ENCODE peak calls at places on chromosomes 1 and 21, in ten cellular contexts. R is foreskin melanocyte; E is CD4-positive, alpha-beta T cell; G is D721Med; B is NCI-H2081; W is activated CD4-positive, alpha-beta T cell treated with anti-CD3 and anti-CD28 coated beads for 1 hour; S is heart left ventricle; V is IMR-90; N is glomerular endothelial cell; O is endodermal cell. Z is an unnamed sample.

GRCh38 chr1:246577720-246578106 is 11.5 kb downstream of the CNST start:
- DNase-seq in R (no peak), E (no peak), G (no peak), B (no peak), W (no peak), S (no peak), V (peak; percentile 38), N (no peak), O (no peak), Z (no peak)

GRCh38 chr1:25971044-25971881 is 26.6 kb downstream of the PAFAH2 start:
- DNase-seq in R (no peak), E (peak; percentile 21), G (no peak), B (no peak), W (no peak), S (no peak), V (peak; percentile 6), N (no peak), O (no peak), Z (no peak)

GRCh38 chr1:183180213-183180612 is 5.9 kb upstream of the LAMC2 start:
- DNase-seq in R (peak; percentile 39), E (no peak), G (no peak), B (peak; percentile 52), W (no peak), S (peak; percentile 72), V (peak; percentile 85), N (peak; percentile 87), O (no peak), Z (peak; percentile 96)

GRCh38 chr1:30322859-30323257 is 400.5 kb downstream of the MATN1 start:
- DNase-seq in R (no peak), E (no peak), G (no peak), B (no peak), W (no peak), S (no peak), V (no peak), N (no peak), O (peak; percentile 79), Z (no peak)

GRCh38 chr1:221284028-221284427 is 404.8 kb downstream of the HLX start:
- DNase-seq in R (peak; percentile 60), E (no peak), G (no peak), B (peak; percentile 60), W (no peak), S (no peak), V (peak; percentile 85), N (no peak), O (no peak), Z (peak; percentile 65)

GRCh38 chr1:214463596-214463995 is 87.8 kb downstream of the PTPN14 start:
- DNase-seq in R (no peak), E (no peak), G (no peak), B (no peak), W (no peak), S (no peak), V (no peak), N (no peak), O (no peak), Z (no peak)

GRCh38 chr1:105138445-105138821 is 1388.7 kb downstream of the AMY1C start:
- DNase-seq in R (no peak), E (no peak), G (no peak), B (peak; percentile 67), W (no peak), S (peak; percentile 10), V (no peak), N (no peak), O (no peak), Z (peak; percentile 1)

GRCh38 chr21:35896060-35896459 is 164.3 kb downstream of the SETD4 start:
- DNase-seq in R (no peak), E (no peak), G (no peak), B (no peak), W (no peak), S (no peak), V (no peak), N (no peak), O (no peak), Z (no peak)

GRCh38 chr1:245717611-245718010 is 562.8 kb downstream of the KIF26B start:
- DNase-seq in R (no peak), E (no peak), G (no peak), B (no peak), W (no peak), S (no peak), V (no peak), N (no peak), O (no peak), Z (peak; percentile 11)

GRCh38 chr1:155979525-155980343 is 1.4 kb upstream of the ARHGEF2 start:
- DNase-seq in R (no peak), E (no peak), G (no peak), B (no peak), W (no peak), S (peak; percentile 77), V (no peak), N (no peak), O (no peak), Z (no peak)

GRCh38 chr1:87149166-87150065 is 179.3 kb upstream of the LMO4 start:
- DNase-seq in R (peak; percentile 41), E (no peak), G (peak; percentile 46), B (peak; percentile 84), W (no peak), S (no peak), V (peak; percentile 72), N (no peak), O (peak; percentile 62), Z (peak; percentile 33)

GRCh38 chr21:44666401-44667320 is at the start of gene KRTAP12-2:
- DNase-seq in R (no peak), E (no peak), G (no peak), B (peak; percentile 78), W (no peak), S (peak; percentile 29), V (no peak), N (no peak), O (no peak), Z (no peak)

GRCh38 chr1:84101204-84101603 is 42.9 kb upstream of the PRKACB start:
- DNase-seq in R (no peak), E (no peak), G (no peak), B (no peak), W (no peak), S (no peak), V (no peak), N (no peak), O (no peak), Z (no peak)

GRCh38 chr1:109252893-109253802 is 3.8 kb downstream of the CELSR2 start:
- DNase-seq in R (peak; percentile 81), E (no peak), G (no peak), B (peak; percentile 1), W (no peak), S (no peak), V (no peak), N (no peak), O (no peak), Z (no peak)

GRCh38 chr1:26690157-26690556 is 5.7 kb upstream of the ARID1A start:
- DNase-seq in R (no peak), E (no peak), G (no peak), B (no peak), W (no peak), S (no peak), V (no peak), N (no peak), O (no peak), Z (no peak)

GRCh38 chr1:20174937-20175666 is 10.8 kb upstream of the UBXN10 start:
- DNase-seq in R (no peak), E (no peak), G (no peak), B (no peak), W (no peak), S (no peak), V (no peak), N (no peak), O (no peak), Z (no peak)

GRCh38 chr1:161068306-161069200 is 1.1 kb downstream of the ARHGAP30 start:
- DNase-seq in R (no peak), E (peak; percentile 76), G (no peak), B (no peak), W (peak; percentile 67), S (peak; percentile 68), V (no peak), N (no peak), O (peak; percentile 75), Z (no peak)

GRCh38 chr1:155012760-155013602 is 10.4 kb downstream of the ZBTB7B start:
- DNase-seq in R (no peak), E (no peak), G (no peak), B (no peak), W (no peak), S (no peak), V (no peak), N (no peak), O (no peak), Z (no peak)

GRCh38 chr21:17693801-17694200 is 81.1 kb upstream of the BTG3 start:
- DNase-seq in R (no peak), E (no peak), G (no peak), B (no peak), W (no peak), S (no peak), V (no peak), N (no peak), O (no peak), Z (no peak)

GRCh38 chr1:25748531-25749205 is 51.3 kb upstream of the SELENON start:
- DNase-seq in R (no peak), E (no peak), G (no peak), B (peak; percentile 72), W (no peak), S (no peak), V (no peak), N (no peak), O (no peak), Z (no peak)

GRCh38 chr1:107357381-107357780 is 216.5 kb downstream of the NTNG1 start:
- DNase-seq in R (no peak), E (no peak), G (no peak), B (no peak), W (no peak), S (no peak), V (no peak), N (no peak), O (no peak), Z (no peak)

GRCh38 chr1:245336149-245336983 is 181.6 kb downstream of the KIF26B start:
- DNase-seq in R (no peak), E (no peak), G (no peak), B (no peak), W (no peak), S (no peak), V (no peak), N (no peak), O (peak; percentile 77), Z (no peak)

GRCh38 chr1:243390315-243390875 is 134.6 kb downstream of the SDCCAG8 start:
- DNase-seq in R (no peak), E (no peak), G (no peak), B (no peak), W (no peak), S (no peak), V (no peak), N (peak; percentile 29), O (no peak), Z (no peak)

GRCh38 chr1:16978589-16979474 is 1.6 kb downstream of the MFAP2 start:
- DNase-seq in R (peak; percentile 88), E (no peak), G (no peak), B (peak; percentile 34), W (no peak), S (peak; percentile 52), V (peak; percentile 86), N (no peak), O (no peak), Z (peak; percentile 88)

Z was measured in fibroblast of pulmonary artery.